ENCODE peak calls at places on chromosome 11, in seven cellular contexts. One of them, this sample, is unnamed.

GRCh38 chr11:83826078-83826477 is 539.9 kb upstream of the CCDC90B start:
- DNase-seq in fibroblast of the conjunctiva: no peak
- DNase-seq in testis: no peak
- DNase-seq in NCI-H1092 treated with DMSO at 0.1 percent for 48 hours: no peak
- DNase-seq in GM04503: no peak
- DNase-seq in iris pigment epithelial cell: no peak
- DNase-seq in T-helper 1 cell: no peak
- DNase-seq in this sample: no peak

GRCh38 chr11:119844808-119845207 is 115.8 kb upstream of the NECTIN1 start:
- DNase-seq in fibroblast of the conjunctiva: no peak
- DNase-seq in testis: no peak
- DNase-seq in NCI-H1092 treated with DMSO at 0.1 percent for 48 hours: no peak
- DNase-seq in GM04503: no peak
- DNase-seq in iris pigment epithelial cell: no peak
- DNase-seq in T-helper 1 cell: no peak
- DNase-seq in this sample: no peak

GRCh38 chr11:66326261-66327111 is 9.6 kb upstream of the CD248 start:
- DNase-seq in fibroblast of the conjunctiva: no peak
- DNase-seq in testis: no peak
- DNase-seq in NCI-H1092 treated with DMSO at 0.1 percent for 48 hours: no peak
- DNase-seq in GM04503: no peak
- DNase-seq in iris pigment epithelial cell: no peak
- DNase-seq in T-helper 1 cell: peak; percentile 63
- DNase-seq in this sample: no peak

GRCh38 chr11:1573077-1573846 is 1.2 kb upstream of the DUSP8 start:
- DNase-seq in fibroblast of the conjunctiva: no peak
- DNase-seq in testis: no peak
- DNase-seq in NCI-H1092 treated with DMSO at 0.1 percent for 48 hours: no peak
- DNase-seq in GM04503: no peak
- DNase-seq in iris pigment epithelial cell: no peak
- DNase-seq in T-helper 1 cell: no peak
- DNase-seq in this sample: no peak

GRCh38 chr11:11038339-11039248 is 180.7 kb upstream of the ZBED5 start:
- DNase-seq in fibroblast of the conjunctiva: no peak
- DNase-seq in testis: no peak
- DNase-seq in NCI-H1092 treated with DMSO at 0.1 percent for 48 hours: peak; percentile 79
- DNase-seq in GM04503: no peak
- DNase-seq in iris pigment epithelial cell: no peak
- DNase-seq in T-helper 1 cell: no peak
- DNase-seq in this sample: no peak

GRCh38 chr11:123454060-123454651 is 24.1 kb downstream of the GRAMD1B start:
- DNase-seq in fibroblast of the conjunctiva: no peak
- DNase-seq in testis: no peak
- DNase-seq in NCI-H1092 treated with DMSO at 0.1 percent for 48 hours: no peak
- DNase-seq in GM04503: no peak
- DNase-seq in iris pigment epithelial cell: peak; percentile 27
- DNase-seq in T-helper 1 cell: peak; percentile 97
- DNase-seq in this sample: no peak

GRCh38 chr11:131760191-131760951 is 390.0 kb downstream of the NTM start:
- DNase-seq in fibroblast of the conjunctiva: no peak
- DNase-seq in testis: peak; percentile 37
- DNase-seq in NCI-H1092 treated with DMSO at 0.1 percent for 48 hours: no peak
- DNase-seq in GM04503: peak; percentile 84
- DNase-seq in iris pigment epithelial cell: peak; percentile 95
- DNase-seq in T-helper 1 cell: no peak
- DNase-seq in this sample: peak; percentile 62

GRCh38 chr11:75214411-75214821 is 26.2 kb upstream of the TPBGL start:
- DNase-seq in fibroblast of the conjunctiva: peak; percentile 39
- DNase-seq in testis: peak; percentile 94
- DNase-seq in NCI-H1092 treated with DMSO at 0.1 percent for 48 hours: peak; percentile 51
- DNase-seq in GM04503: peak; percentile 10
- DNase-seq in iris pigment epithelial cell: peak; percentile 75
- DNase-seq in T-helper 1 cell: peak; percentile 59
- DNase-seq in this sample: peak; percentile 57

GRCh38 chr11:1092145-1092670 is 17.5 kb downstream of the MUC2 start:
- DNase-seq in fibroblast of the conjunctiva: no peak
- DNase-seq in testis: no peak
- DNase-seq in NCI-H1092 treated with DMSO at 0.1 percent for 48 hours: no peak
- DNase-seq in GM04503: no peak
- DNase-seq in iris pigment epithelial cell: no peak
- DNase-seq in T-helper 1 cell: no peak
- DNase-seq in this sample: no peak

GRCh38 chr11:123249354-123249753 is 54.3 kb upstream of the CLMP start:
- DNase-seq in fibroblast of the conjunctiva: no peak
- DNase-seq in testis: no peak
- DNase-seq in NCI-H1092 treated with DMSO at 0.1 percent for 48 hours: no peak
- DNase-seq in GM04503: no peak
- DNase-seq in iris pigment epithelial cell: peak; percentile 27
- DNase-seq in T-helper 1 cell: no peak
- DNase-seq in this sample: no peak

GRCh38 chr11:124867700-124868099 is 2.5 kb downstream of the ROBO3 start:
- DNase-seq in fibroblast of the conjunctiva: peak; percentile 16
- DNase-seq in testis: no peak
- DNase-seq in NCI-H1092 treated with DMSO at 0.1 percent for 48 hours: peak; percentile 35
- DNase-seq in GM04503: no peak
- DNase-seq in iris pigment epithelial cell: peak; percentile 45
- DNase-seq in T-helper 1 cell: no peak
- DNase-seq in this sample: no peak

GRCh38 chr11:20360650-20361049 is 2.9 kb upstream of the HTATIP2 start:
- DNase-seq in fibroblast of the conjunctiva: peak; percentile 18
- DNase-seq in testis: no peak
- DNase-seq in NCI-H1092 treated with DMSO at 0.1 percent for 48 hours: no peak
- DNase-seq in GM04503: no peak
- DNase-seq in iris pigment epithelial cell: peak; percentile 63
- DNase-seq in T-helper 1 cell: peak; percentile 40
- DNase-seq in this sample: peak; percentile 25

GRCh38 chr11:27087425-27087824 is 46.8 kb downstream of the BBOX1 start:
- DNase-seq in fibroblast of the conjunctiva: no peak
- DNase-seq in testis: no peak
- DNase-seq in NCI-H1092 treated with DMSO at 0.1 percent for 48 hours: no peak
- DNase-seq in GM04503: no peak
- DNase-seq in iris pigment epithelial cell: peak; percentile 49
- DNase-seq in T-helper 1 cell: no peak
- DNase-seq in this sample: no peak

GRCh38 chr11:119709638-119710346 is 19.2 kb downstream of the NECTIN1 start:
- DNase-seq in fibroblast of the conjunctiva: peak; percentile 49
- DNase-seq in testis: no peak
- DNase-seq in NCI-H1092 treated with DMSO at 0.1 percent for 48 hours: peak; percentile 71
- DNase-seq in GM04503: peak; percentile 36
- DNase-seq in iris pigment epithelial cell: peak; percentile 70
- DNase-seq in T-helper 1 cell: no peak
- DNase-seq in this sample: peak; percentile 26

GRCh38 chr11:100892886-100893285 is 205.8 kb downstream of the ARHGAP42 start:
- DNase-seq in fibroblast of the conjunctiva: no peak
- DNase-seq in testis: no peak
- DNase-seq in NCI-H1092 treated with DMSO at 0.1 percent for 48 hours: no peak
- DNase-seq in GM04503: no peak
- DNase-seq in iris pigment epithelial cell: no peak
- DNase-seq in T-helper 1 cell: no peak
- DNase-seq in this sample: no peak